ENCODE peak calls at places on chromosomes 3 and 15, in ten cellular contexts. One of them, this sample, is unnamed.

GRCh38 chr15:70165811-70166284 is 68.1 kb upstream of the TLE3 start:
- DNase-seq in HCT116: no peak
- DNase-seq in brain microvascular endothelial cell: no peak
- DNase-seq in esophagus squamous epithelium: no peak
- DNase-seq in lower leg skin: no peak
- DNase-seq in hepatocyte: no peak
- DNase-seq in GM13977: no peak
- DNase-seq in CD4-positive, alpha-beta T cell: no peak
- DNase-seq in ovary: no peak
- DNase-seq in GM12864: no peak
- DNase-seq in this sample: peak

GRCh38 chr3:48739955-48740823 is 23.2 kb upstream of the IP6K2 start:
- DNase-seq in HCT116: peak
- DNase-seq in brain microvascular endothelial cell: peak
- DNase-seq in esophagus squamous epithelium: no peak
- DNase-seq in lower leg skin: peak
- DNase-seq in hepatocyte: peak
- DNase-seq in GM13977: peak
- DNase-seq in CD4-positive, alpha-beta T cell: peak
- DNase-seq in ovary: peak
- DNase-seq in GM12864: no peak
- DNase-seq in this sample: peak

GRCh38 chr3:195714380-195715011 is 6.3 kb upstream of the MUC20 start:
- DNase-seq in HCT116: no peak
- DNase-seq in brain microvascular endothelial cell: no peak
- DNase-seq in esophagus squamous epithelium: no peak
- DNase-seq in lower leg skin: no peak
- DNase-seq in hepatocyte: peak
- DNase-seq in GM13977: no peak
- DNase-seq in CD4-positive, alpha-beta T cell: no peak
- DNase-seq in ovary: no peak
- DNase-seq in GM12864: no peak
- DNase-seq in this sample: no peak

GRCh38 chr15:77645602-77646001 is 12.9 kb upstream of the LINGO1 start:
- DNase-seq in HCT116: no peak
- DNase-seq in brain microvascular endothelial cell: no peak
- DNase-seq in esophagus squamous epithelium: no peak
- DNase-seq in lower leg skin: no peak
- DNase-seq in hepatocyte: no peak
- DNase-seq in GM13977: no peak
- DNase-seq in CD4-positive, alpha-beta T cell: no peak
- DNase-seq in ovary: no peak
- DNase-seq in GM12864: no peak
- DNase-seq in this sample: no peak

GRCh38 chr3:140593766-140594165 is 84.1 kb upstream of the TRIM42 start:
- DNase-seq in HCT116: no peak
- DNase-seq in brain microvascular endothelial cell: no peak
- DNase-seq in esophagus squamous epithelium: no peak
- DNase-seq in lower leg skin: no peak
- DNase-seq in hepatocyte: no peak
- DNase-seq in GM13977: no peak
- DNase-seq in CD4-positive, alpha-beta T cell: no peak
- DNase-seq in ovary: no peak
- DNase-seq in GM12864: no peak
- DNase-seq in this sample: no peak

GRCh38 chr3:13772885-13773745 is 106.8 kb downstream of the WNT7A start:
- DNase-seq in HCT116: no peak
- DNase-seq in brain microvascular endothelial cell: no peak
- DNase-seq in esophagus squamous epithelium: no peak
- DNase-seq in lower leg skin: peak
- DNase-seq in hepatocyte: no peak
- DNase-seq in GM13977: no peak
- DNase-seq in CD4-positive, alpha-beta T cell: no peak
- DNase-seq in ovary: no peak
- DNase-seq in GM12864: no peak
- DNase-seq in this sample: no peak

GRCh38 chr3:197298858-197299854 is 744 bp upstream of the DLG1 start:
- DNase-seq in HCT116: peak
- DNase-seq in brain microvascular endothelial cell: no peak
- DNase-seq in esophagus squamous epithelium: no peak
- DNase-seq in lower leg skin: peak
- DNase-seq in hepatocyte: peak
- DNase-seq in GM13977: peak
- DNase-seq in CD4-positive, alpha-beta T cell: peak
- DNase-seq in ovary: peak
- DNase-seq in GM12864: no peak
- DNase-seq in this sample: no peak

GRCh38 chr3:168847293-168847883 is 751.7 kb upstream of the GOLIM4 start:
- DNase-seq in HCT116: no peak
- DNase-seq in brain microvascular endothelial cell: peak
- DNase-seq in esophagus squamous epithelium: peak
- DNase-seq in lower leg skin: no peak
- DNase-seq in hepatocyte: peak
- DNase-seq in GM13977: peak
- DNase-seq in CD4-positive, alpha-beta T cell: no peak
- DNase-seq in ovary: no peak
- DNase-seq in GM12864: no peak
- DNase-seq in this sample: no peak

GRCh38 chr3:111072016-111072891 is 638 bp downstream of the NECTIN3 start:
- DNase-seq in HCT116: no peak
- DNase-seq in brain microvascular endothelial cell: peak
- DNase-seq in esophagus squamous epithelium: no peak
- DNase-seq in lower leg skin: peak
- DNase-seq in hepatocyte: peak
- DNase-seq in GM13977: no peak
- DNase-seq in CD4-positive, alpha-beta T cell: peak
- DNase-seq in ovary: peak
- DNase-seq in GM12864: no peak
- DNase-seq in this sample: no peak

GRCh38 chr15:66504563-66505429 is at the start of the genes RPL4 and ZWILCH:
- DNase-seq in HCT116: peak
- DNase-seq in brain microvascular endothelial cell: peak
- DNase-seq in esophagus squamous epithelium: peak
- DNase-seq in lower leg skin: peak
- DNase-seq in hepatocyte: peak
- DNase-seq in GM13977: peak
- DNase-seq in CD4-positive, alpha-beta T cell: peak
- DNase-seq in ovary: peak
- DNase-seq in GM12864: peak
- DNase-seq in this sample: peak
- TF ChIP-seq CTCF in HCT116: no peak
- TF ChIP-seq CTCF in brain microvascular endothelial cell: no peak
- TF ChIP-seq CTCF in esophagus squamous epithelium: peak
- TF ChIP-seq CTCF in lower leg skin: no peak
- TF ChIP-seq CTCF in hepatocyte: no peak
- TF ChIP-seq CTCF in GM13977: no peak
- TF ChIP-seq CTCF in CD4-positive, alpha-beta T cell: no peak
- TF ChIP-seq CTCF in ovary: peak
- TF ChIP-seq CTCF in GM12864: no peak
- TF ChIP-seq CTCF in this sample: no peak

GRCh38 chr3:112654979-112655378 is 14.0 kb upstream of the CCDC80 start:
- DNase-seq in HCT116: no peak
- DNase-seq in brain microvascular endothelial cell: no peak
- DNase-seq in esophagus squamous epithelium: no peak
- DNase-seq in lower leg skin: no peak
- DNase-seq in hepatocyte: no peak
- DNase-seq in GM13977: no peak
- DNase-seq in CD4-positive, alpha-beta T cell: no peak
- DNase-seq in ovary: no peak
- DNase-seq in GM12864: no peak
- DNase-seq in this sample: no peak
- TF ChIP-seq CTCF in HCT116: peak
- TF ChIP-seq CTCF in brain microvascular endothelial cell: peak
- TF ChIP-seq CTCF in esophagus squamous epithelium: peak
- TF ChIP-seq CTCF in lower leg skin: no peak
- TF ChIP-seq CTCF in hepatocyte: no peak
- TF ChIP-seq CTCF in GM13977: no peak
- TF ChIP-seq CTCF in CD4-positive, alpha-beta T cell: peak
- TF ChIP-seq CTCF in ovary: no peak
- TF ChIP-seq CTCF in GM12864: peak
- TF ChIP-seq CTCF in this sample: no peak

GRCh38 chr3:50122071-50122470 is 33.1 kb upstream of the SEMA3F start:
- DNase-seq in HCT116: no peak
- DNase-seq in brain microvascular endothelial cell: no peak
- DNase-seq in esophagus squamous epithelium: no peak
- DNase-seq in lower leg skin: no peak
- DNase-seq in hepatocyte: no peak
- DNase-seq in GM13977: no peak
- DNase-seq in CD4-positive, alpha-beta T cell: no peak
- DNase-seq in ovary: no peak
- DNase-seq in GM12864: no peak
- DNase-seq in this sample: no peak
- TF ChIP-seq CTCF in HCT116: no peak
- TF ChIP-seq CTCF in brain microvascular endothelial cell: peak
- TF ChIP-seq CTCF in esophagus squamous epithelium: no peak
- TF ChIP-seq CTCF in lower leg skin: no peak
- TF ChIP-seq CTCF in hepatocyte: no peak
- TF ChIP-seq CTCF in GM13977: peak
- TF ChIP-seq CTCF in CD4-positive, alpha-beta T cell: no peak
- TF ChIP-seq CTCF in ovary: no peak
- TF ChIP-seq CTCF in GM12864: no peak
- TF ChIP-seq CTCF in this sample: no peak

GRCh38 chr15:48914717-48915116 is 36.8 kb downstream of the EID1 start:
- DNase-seq in HCT116: no peak
- DNase-seq in brain microvascular endothelial cell: no peak
- DNase-seq in esophagus squamous epithelium: no peak
- DNase-seq in lower leg skin: no peak
- DNase-seq in hepatocyte: no peak
- DNase-seq in GM13977: no peak
- DNase-seq in CD4-positive, alpha-beta T cell: no peak
- DNase-seq in ovary: no peak
- DNase-seq in GM12864: no peak
- DNase-seq in this sample: no peak
- TF ChIP-seq CTCF in HCT116: no peak
- TF ChIP-seq CTCF in brain microvascular endothelial cell: no peak
- TF ChIP-seq CTCF in esophagus squamous epithelium: no peak
- TF ChIP-seq CTCF in lower leg skin: no peak
- TF ChIP-seq CTCF in hepatocyte: no peak
- TF ChIP-seq CTCF in GM13977: no peak
- TF ChIP-seq CTCF in CD4-positive, alpha-beta T cell: no peak
- TF ChIP-seq CTCF in ovary: no peak
- TF ChIP-seq CTCF in GM12864: no peak
- TF ChIP-seq CTCF in this sample: no peak

GRCh38 chr3:4722103-4722502 is 229.0 kb downstream of the ITPR1 start:
- DNase-seq in HCT116: peak
- DNase-seq in brain microvascular endothelial cell: peak
- DNase-seq in esophagus squamous epithelium: no peak
- DNase-seq in lower leg skin: peak
- DNase-seq in hepatocyte: peak
- DNase-seq in GM13977: peak
- DNase-seq in CD4-positive, alpha-beta T cell: no peak
- DNase-seq in ovary: peak
- DNase-seq in GM12864: peak
- DNase-seq in this sample: no peak
- TF ChIP-seq CTCF in HCT116: peak
- TF ChIP-seq CTCF in brain microvascular endothelial cell: peak
- TF ChIP-seq CTCF in esophagus squamous epithelium: peak
- TF ChIP-seq CTCF in lower leg skin: no peak
- TF ChIP-seq CTCF in hepatocyte: peak
- TF ChIP-seq CTCF in GM13977: peak
- TF ChIP-seq CTCF in CD4-positive, alpha-beta T cell: no peak
- TF ChIP-seq CTCF in ovary: peak
- TF ChIP-seq CTCF in GM12864: peak
- TF ChIP-seq CTCF in this sample: peak

DNA sequence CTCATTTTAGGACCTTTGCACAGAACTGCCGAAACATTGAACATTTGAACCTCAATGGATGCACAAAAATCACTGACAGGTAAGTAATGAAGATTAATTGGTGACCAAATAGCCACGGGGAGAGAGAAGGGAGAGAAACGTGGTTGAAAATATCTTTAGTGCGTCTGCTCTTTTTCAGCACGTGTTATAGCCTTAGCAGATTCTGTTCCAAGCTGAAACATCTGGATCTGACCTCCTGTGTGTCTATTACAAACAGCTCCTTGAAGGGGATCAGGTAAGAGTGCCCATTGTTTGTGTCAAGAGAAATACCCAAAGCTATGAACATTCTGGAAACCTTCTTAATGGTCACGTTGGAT is 67.1 kb downstream of the UBP1 start:
- DNase-seq in HCT116: no peak
- DNase-seq in brain microvascular endothelial cell: no peak
- DNase-seq in esophagus squamous epithelium: no peak
- DNase-seq in lower leg skin: no peak
- DNase-seq in hepatocyte: no peak
- DNase-seq in GM13977: no peak
- DNase-seq in CD4-positive, alpha-beta T cell: no peak
- DNase-seq in ovary: no peak
- DNase-seq in GM12864: no peak
- DNase-seq in this sample: no peak
- TF ChIP-seq CTCF in HCT116: no peak
- TF ChIP-seq CTCF in brain microvascular endothelial cell: no peak
- TF ChIP-seq CTCF in esophagus squamous epithelium: no peak
- TF ChIP-seq CTCF in lower leg skin: no peak
- TF ChIP-seq CTCF in hepatocyte: no peak
- TF ChIP-seq CTCF in GM13977: no peak
- TF ChIP-seq CTCF in CD4-positive, alpha-beta T cell: peak
- TF ChIP-seq CTCF in ovary: peak
- TF ChIP-seq CTCF in GM12864: no peak
- TF ChIP-seq CTCF in this sample: no peak

GRCh38 chr3:146065573-146066006 is 95.4 kb downstream of the PLOD2 start:
- DNase-seq in HCT116: peak
- DNase-seq in brain microvascular endothelial cell: peak
- DNase-seq in esophagus squamous epithelium: no peak
- DNase-seq in lower leg skin: no peak
- DNase-seq in hepatocyte: peak
- DNase-seq in GM13977: no peak
- DNase-seq in CD4-positive, alpha-beta T cell: no peak
- DNase-seq in ovary: no peak
- DNase-seq in GM12864: peak
- DNase-seq in this sample: no peak
- TF ChIP-seq CTCF in HCT116: peak
- TF ChIP-seq CTCF in brain microvascular endothelial cell: peak
- TF ChIP-seq CTCF in esophagus squamous epithelium: peak
- TF ChIP-seq CTCF in lower leg skin: no peak
- TF ChIP-seq CTCF in hepatocyte: peak
- TF ChIP-seq CTCF in GM13977: peak
- TF ChIP-seq CTCF in CD4-positive, alpha-beta T cell: peak
- TF ChIP-seq CTCF in ovary: peak
- TF ChIP-seq CTCF in GM12864: peak
- TF ChIP-seq CTCF in this sample: peak

DNA sequence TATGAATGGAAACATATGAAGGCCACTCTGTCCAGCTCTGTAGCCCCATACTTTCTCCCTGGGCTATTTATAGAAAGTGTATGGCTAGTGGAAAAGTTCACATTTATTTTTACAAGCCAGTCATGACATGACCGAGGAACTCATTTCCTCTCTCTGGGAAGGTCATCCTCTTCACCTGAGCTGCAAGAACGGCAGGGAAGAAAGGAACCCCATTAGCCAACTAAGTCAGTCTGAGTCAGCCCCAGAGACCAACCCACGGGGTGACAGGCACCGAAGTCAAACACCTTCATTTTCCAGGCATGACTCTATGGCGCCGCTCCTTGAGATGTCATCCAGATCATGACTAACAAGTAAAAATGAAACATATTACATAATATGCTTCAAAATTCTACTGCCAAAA is 4.8 kb downstream of the PAQR9 start:
- DNase-seq in HCT116: peak
- DNase-seq in brain microvascular endothelial cell: peak
- DNase-seq in esophagus squamous epithelium: no peak
- DNase-seq in lower leg skin: no peak
- DNase-seq in hepatocyte: no peak
- DNase-seq in GM13977: no peak
- DNase-seq in CD4-positive, alpha-beta T cell: no peak
- DNase-seq in ovary: no peak
- DNase-seq in GM12864: no peak
- DNase-seq in this sample: no peak
- TF ChIP-seq CTCF in HCT116: peak
- TF ChIP-seq CTCF in brain microvascular endothelial cell: no peak
- TF ChIP-seq CTCF in esophagus squamous epithelium: no peak
- TF ChIP-seq CTCF in lower leg skin: no peak
- TF ChIP-seq CTCF in hepatocyte: no peak
- TF ChIP-seq CTCF in GM13977: no peak
- TF ChIP-seq CTCF in CD4-positive, alpha-beta T cell: no peak
- TF ChIP-seq CTCF in ovary: no peak
- TF ChIP-seq CTCF in GM12864: no peak
- TF ChIP-seq CTCF in this sample: no peak

This sample was measured in ascending aorta.